ENCODE peak calls at places on chromosomes 3 and 15, in six cellular contexts. One of them, this sample, is unnamed. For H3K9me3 and H3K36me3, the result is how much of the 10 kb centered on the place peaks cover.

GRCh38 chr3:31004025-31004678 is 109.7 kb upstream of the GADL1 start:
- DNase-seq in kidney: no peak
- DNase-seq in H1: no peak
- DNase-seq in mucosa of descending colon: no peak
- DNase-seq in transverse colon: no peak
- DNase-seq in OCI-LY7: no peak
- DNase-seq in this sample: no peak

GRCh38 chr15:71349736-71350515 is 234.7 kb downstream of the THSD4 start:
- DNase-seq in OCI-LY7: no peak
- DNase-seq in H1: no peak
- DNase-seq in mucosa of descending colon: no peak
- DNase-seq in kidney: no peak
- DNase-seq in transverse colon: no peak
- DNase-seq in this sample: no peak

GRCh38 chr3:82999777-83000176 is 1238.3 kb upstream of the GBE1 start:
- DNase-seq in mucosa of descending colon: no peak
- DNase-seq in kidney: no peak
- DNase-seq in transverse colon: no peak
- DNase-seq in OCI-LY7: no peak
- DNase-seq in H1: no peak
- DNase-seq in this sample: no peak

GRCh38 chr3:3366391-3366790 is 186.9 kb upstream of the CRBN start:
- DNase-seq in mucosa of descending colon: no peak
- DNase-seq in H1: no peak
- DNase-seq in kidney: no peak
- DNase-seq in transverse colon: no peak
- DNase-seq in OCI-LY7: no peak
- DNase-seq in this sample: no peak

GRCh38 chr3:17111556-17111955 is 226.8 kb downstream of the PLCL2 start:
- DNase-seq in OCI-LY7: no peak
- DNase-seq in kidney: no peak
- DNase-seq in transverse colon: no peak
- DNase-seq in H1: no peak
- DNase-seq in mucosa of descending colon: no peak
- DNase-seq in this sample: no peak

GRCh38 chr3:140576444-140576843 is 101.4 kb upstream of the TRIM42 start:
- DNase-seq in transverse colon: no peak
- DNase-seq in mucosa of descending colon: no peak
- DNase-seq in H1: no peak
- DNase-seq in OCI-LY7: no peak
- DNase-seq in kidney: no peak
- DNase-seq in this sample: no peak

GRCh38 chr15:70466305-70466704 is 297.1 kb downstream of the UACA start:
- DNase-seq in H1: no peak
- DNase-seq in OCI-LY7: no peak
- DNase-seq in kidney: no peak
- DNase-seq in transverse colon: no peak
- DNase-seq in mucosa of descending colon: no peak
- DNase-seq in this sample: no peak

GRCh38 chr3:32413845-32414526 is 22.3 kb downstream of the CMTM7 start:
- DNase-seq in kidney: no peak
- DNase-seq in transverse colon: no peak
- DNase-seq in OCI-LY7: no peak
- DNase-seq in H1: no peak
- DNase-seq in mucosa of descending colon: no peak
- DNase-seq in this sample: no peak

GRCh38 chr3:151933224-151933858 is 59.9 kb downstream of the SUCNR1 start:
- DNase-seq in OCI-LY7: no peak
- DNase-seq in H1: no peak
- DNase-seq in transverse colon: no peak
- DNase-seq in kidney: no peak
- DNase-seq in mucosa of descending colon: no peak
- DNase-seq in this sample: no peak

GRCh38 chr15:39946862-39947261 is 12.9 kb downstream of the EIF2AK4 start:
- DNase-seq in transverse colon: no peak
- DNase-seq in H1: no peak
- DNase-seq in kidney: no peak
- DNase-seq in mucosa of descending colon: no peak
- DNase-seq in OCI-LY7: no peak
- DNase-seq in this sample: no peak

GRCh38 chr3:128170866-128171516 is 17.7 kb downstream of the EEFSEC start:
- DNase-seq in kidney: peak
- DNase-seq in H1: no peak
- DNase-seq in transverse colon: peak
- DNase-seq in OCI-LY7: peak
- DNase-seq in mucosa of descending colon: no peak
- DNase-seq in this sample: peak

GRCh38 chr15:71747128-71748083 is 62.9 kb upstream of the NR2E3 start:
- DNase-seq in OCI-LY7: no peak
- DNase-seq in transverse colon: no peak
- DNase-seq in mucosa of descending colon: no peak
- DNase-seq in kidney: no peak
- DNase-seq in H1: no peak
- DNase-seq in this sample: peak

GRCh38 chr15:69499521-69500201 is 47.0 kb downstream of the RPLP1 start:
- DNase-seq in OCI-LY7: no peak
- DNase-seq in transverse colon: no peak
- DNase-seq in kidney: no peak
- DNase-seq in H1: no peak
- DNase-seq in mucosa of descending colon: no peak
- DNase-seq in this sample: no peak

GRCh38 chr15:27844018-27844666 is 255.0 kb downstream of the OCA2 start:
- DNase-seq in kidney: no peak
- DNase-seq in mucosa of descending colon: no peak
- DNase-seq in transverse colon: no peak
- DNase-seq in H1: no peak
- DNase-seq in OCI-LY7: no peak
- DNase-seq in this sample: no peak

GRCh38 chr3:69462022-69462825 is 76.3 kb upstream of the FRMD4B start:
- DNase-seq in kidney: no peak
- DNase-seq in H1: no peak
- DNase-seq in mucosa of descending colon: no peak
- DNase-seq in transverse colon: no peak
- DNase-seq in OCI-LY7: no peak
- DNase-seq in this sample: no peak

GRCh38 chr15:69414702-69415161 is 583 bp downstream of the KIF23 start:
- DNase-seq in transverse colon: peak
- DNase-seq in mucosa of descending colon: peak
- DNase-seq in OCI-LY7: peak
- DNase-seq in kidney: peak
- DNase-seq in H1: no peak
- DNase-seq in this sample: peak

DNA sequence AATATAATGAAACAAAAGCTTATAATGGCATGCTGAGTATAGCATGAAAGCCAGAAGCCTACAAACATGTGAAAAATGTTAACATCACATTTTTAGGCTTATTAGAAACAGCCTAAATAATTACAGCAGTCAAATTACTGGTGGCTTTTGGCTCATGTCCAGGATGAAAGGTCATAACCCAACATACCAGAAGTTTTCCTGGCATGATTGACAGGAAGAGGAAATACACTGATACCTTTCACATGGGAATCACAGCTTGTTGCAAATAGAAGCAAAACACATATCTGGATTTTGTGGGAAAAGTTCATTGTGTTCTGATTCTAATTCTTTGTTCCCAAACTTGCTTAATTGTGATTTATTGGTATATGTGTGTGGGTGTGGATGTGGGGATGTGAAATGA is 393.5 kb upstream of the ARRDC4 start:
- DNase-seq in mucosa of descending colon: no peak
- DNase-seq in H1: no peak
- DNase-seq in OCI-LY7: no peak
- DNase-seq in transverse colon: no peak
- DNase-seq in kidney: no peak
- DNase-seq in this sample: no peak
- H3K9me3 ChIP-seq in mucosa of descending colon: under half
- H3K9me3 ChIP-seq in H1: under half
- H3K9me3 ChIP-seq in OCI-LY7: under half
- H3K9me3 ChIP-seq in transverse colon: under half
- H3K9me3 ChIP-seq in kidney: under half
- H3K9me3 ChIP-seq in this sample: under half

GRCh38 chr15:41559239-41559488 is 152 bp downstream of the TYRO3 start:
- DNase-seq in OCI-LY7: no peak
- DNase-seq in kidney: no peak
- DNase-seq in H1: no peak
- DNase-seq in transverse colon: no peak
- DNase-seq in mucosa of descending colon: no peak
- DNase-seq in this sample: no peak
- H3K4me3 ChIP-seq in OCI-LY7: peak
- H3K4me3 ChIP-seq in kidney: peak
- H3K4me3 ChIP-seq in H1: peak
- H3K4me3 ChIP-seq in transverse colon: peak
- H3K4me3 ChIP-seq in mucosa of descending colon: peak
- H3K4me3 ChIP-seq in this sample: peak

GRCh38 chr3:182633206-182633605 is 160.1 kb upstream of the ATP11B start:
- DNase-seq in OCI-LY7: no peak
- DNase-seq in mucosa of descending colon: no peak
- DNase-seq in H1: no peak
- DNase-seq in kidney: no peak
- DNase-seq in transverse colon: no peak
- DNase-seq in this sample: no peak

GRCh38 chr3:182632077-182632393 is 161.3 kb upstream of the ATP11B start:
- DNase-seq in kidney: no peak
- DNase-seq in OCI-LY7: no peak
- DNase-seq in mucosa of descending colon: no peak
- DNase-seq in H1: no peak
- DNase-seq in transverse colon: no peak
- DNase-seq in this sample: no peak

GRCh38 chr3:182628531-182628930 is 164.8 kb upstream of the ATP11B start:
- DNase-seq in H1: no peak
- DNase-seq in kidney: no peak
- DNase-seq in transverse colon: no peak
- DNase-seq in OCI-LY7: no peak
- DNase-seq in mucosa of descending colon: no peak
- DNase-seq in this sample: no peak

GRCh38 chr3:182629521-182629920 is 163.8 kb upstream of the ATP11B start:
- DNase-seq in OCI-LY7: no peak
- DNase-seq in H1: no peak
- DNase-seq in transverse colon: no peak
- DNase-seq in mucosa of descending colon: no peak
- DNase-seq in kidney: no peak
- DNase-seq in this sample: no peak

DNA sequence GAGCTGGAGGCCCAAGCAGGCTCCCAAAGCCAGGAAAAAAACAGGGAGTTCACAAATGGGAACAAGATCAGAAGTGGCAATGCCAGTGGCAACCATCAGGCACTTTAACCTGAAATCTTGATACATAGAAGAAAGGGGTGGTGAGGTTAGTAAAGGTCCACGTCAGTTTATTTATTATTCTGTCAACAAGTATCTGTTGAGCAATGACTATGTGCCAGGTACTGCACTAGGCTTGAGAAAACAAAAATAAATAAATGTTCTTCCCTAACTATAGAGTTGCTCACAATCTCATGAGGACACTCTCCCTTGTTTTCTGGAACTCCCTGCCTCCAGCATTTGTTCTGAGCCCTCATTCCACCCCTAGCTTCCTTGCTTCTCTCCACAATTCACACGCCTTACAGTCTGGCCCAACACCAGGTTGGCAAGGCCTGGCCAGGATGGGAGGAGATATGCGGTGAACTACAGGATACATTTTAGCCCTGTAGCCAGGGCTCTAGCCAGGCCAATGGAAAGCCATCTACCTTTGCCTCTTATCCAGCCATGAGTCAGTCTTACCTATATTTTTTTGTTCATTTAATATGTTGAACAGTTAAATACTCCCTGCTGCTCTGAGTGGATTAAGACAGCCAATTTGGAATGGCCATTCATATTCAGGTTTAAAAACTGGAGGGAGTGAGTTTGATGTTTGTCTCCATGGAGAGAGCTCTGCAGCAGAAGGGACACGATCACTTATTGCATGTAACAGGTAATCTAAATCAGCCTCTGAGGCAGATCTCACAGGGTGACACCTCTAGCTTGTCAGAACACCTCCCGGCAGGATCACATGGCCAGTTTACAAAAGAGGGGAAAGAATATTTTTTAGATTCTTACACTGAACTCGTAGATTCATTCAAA is 161.9 kb upstream of the ATP11B start:
- DNase-seq in H1: no peak
- DNase-seq in kidney: no peak
- DNase-seq in mucosa of descending colon: no peak
- DNase-seq in transverse colon: no peak
- DNase-seq in OCI-LY7: no peak
- DNase-seq in this sample: no peak
- H3K36me3 ChIP-seq in H1: under half
- H3K36me3 ChIP-seq in kidney: under half
- H3K36me3 ChIP-seq in mucosa of descending colon: under half
- H3K36me3 ChIP-seq in transverse colon: under half
- H3K36me3 ChIP-seq in OCI-LY7: under half
- H3K36me3 ChIP-seq in this sample: under half

DNA sequence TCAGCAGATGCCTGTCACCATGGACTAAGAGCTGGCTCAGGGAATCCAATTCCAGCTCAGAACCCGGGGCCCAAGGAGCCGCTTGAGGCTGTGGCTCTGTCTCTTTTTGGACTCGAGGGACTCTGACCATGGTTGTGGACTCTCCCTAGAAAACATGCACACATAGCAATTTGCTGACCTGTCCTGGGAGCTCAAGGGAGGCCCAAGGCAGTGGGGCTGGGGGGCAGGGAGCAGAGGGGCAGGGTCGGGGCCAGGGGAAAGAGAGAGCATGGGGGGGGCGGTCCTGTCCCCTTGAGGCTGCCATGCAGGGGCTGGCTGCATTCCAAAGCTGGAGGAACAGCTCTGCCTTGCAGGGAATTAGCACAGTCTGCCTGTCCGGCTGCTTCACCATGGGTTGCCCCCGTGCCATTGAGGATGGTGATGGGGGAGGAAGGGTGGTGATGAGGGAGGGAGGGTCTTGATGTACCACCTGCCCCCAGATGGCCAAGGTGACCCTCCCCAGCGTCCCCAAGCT is 190.1 kb downstream of the GOLGA6L6 start:
- DNase-seq in mucosa of descending colon: peak
- DNase-seq in OCI-LY7: no peak
- DNase-seq in transverse colon: no peak
- DNase-seq in H1: no peak
- DNase-seq in kidney: peak
- DNase-seq in this sample: peak
- H3K9me3 ChIP-seq in mucosa of descending colon: half or more
- H3K9me3 ChIP-seq in OCI-LY7: under half
- H3K9me3 ChIP-seq in transverse colon: under half
- H3K9me3 ChIP-seq in H1: under half
- H3K9me3 ChIP-seq in kidney: under half
- H3K9me3 ChIP-seq in this sample: under half

GRCh38 chr15:56821721-56822425 is 88.6 kb upstream of the ZNF280D start:
- DNase-seq in transverse colon: peak
- DNase-seq in kidney: no peak
- DNase-seq in OCI-LY7: peak
- DNase-seq in H1: no peak
- DNase-seq in mucosa of descending colon: no peak
- DNase-seq in this sample: peak
- H3K4me3 ChIP-seq in transverse colon: no peak
- H3K4me3 ChIP-seq in kidney: no peak
- H3K4me3 ChIP-seq in OCI-LY7: no peak
- H3K4me3 ChIP-seq in H1: no peak
- H3K4me3 ChIP-seq in mucosa of descending colon: no peak
- H3K4me3 ChIP-seq in this sample: no peak

DNA sequence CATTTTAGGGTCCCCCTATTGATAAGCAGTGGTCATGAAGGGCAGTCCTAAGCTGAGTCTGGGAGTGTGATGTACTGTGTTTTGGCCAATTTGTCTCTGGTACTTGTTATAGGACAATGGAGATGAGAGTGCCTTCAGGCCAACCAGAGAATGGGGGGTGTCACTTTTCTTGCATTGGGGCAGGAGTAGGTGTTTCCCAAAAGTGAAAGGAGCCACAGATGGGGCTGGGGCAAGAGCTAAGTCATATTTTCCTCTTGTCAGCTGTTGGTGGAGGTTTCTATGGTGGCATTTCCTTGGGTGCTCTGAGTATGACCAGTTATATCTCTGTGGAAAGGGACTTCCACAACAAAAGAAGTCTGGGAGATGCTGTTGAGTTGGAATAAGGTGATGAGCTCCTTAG is 24.7 kb upstream of the BSN start:
- DNase-seq in OCI-LY7: no peak
- DNase-seq in mucosa of descending colon: no peak
- DNase-seq in kidney: no peak
- DNase-seq in H1: no peak
- DNase-seq in transverse colon: no peak
- DNase-seq in this sample: no peak
- H3K36me3 ChIP-seq in OCI-LY7: under half
- H3K36me3 ChIP-seq in mucosa of descending colon: under half
- H3K36me3 ChIP-seq in kidney: under half
- H3K36me3 ChIP-seq in H1: under half
- H3K36me3 ChIP-seq in transverse colon: under half
- H3K36me3 ChIP-seq in this sample: under half